ENCODE peak calls at places on chromosomes 6 and 20, in nine cellular contexts. K, B, J, E, D, Y, Q, F and X are unnamed samples.

GRCh38 chr20:4153661-4154238 is 138.4 kb upstream of the RNF24 start:
- DNase-seq in J (no peak), F (no peak), K (no peak), Y (no peak), D (no peak), Q (peak), B (no peak), E (no peak), X (no peak)

GRCh38 chr20:41151134-41151869 is 14.0 kb downstream of the PLCG1 start:
- DNase-seq in J (no peak), F (peak), B (no peak), E (no peak), K (no peak), D (no peak), Q (no peak), Y (no peak), X (no peak)

GRCh38 chr6:83518946-83519489 is 6.7 kb downstream of the PRSS35 start:
- DNase-seq in K (no peak), Q (no peak), Y (no peak), F (no peak), E (no peak), B (no peak), D (no peak), J (no peak), X (no peak)

GRCh38 chr6:158417760-158418098 is 105.5 kb downstream of the TULP4 start:
- DNase-seq in E (no peak), Y (no peak), D (no peak), K (no peak), J (no peak), Q (no peak), B (no peak), F (no peak), X (no peak)

GRCh38 chr6:166512567-166512966 is 73.9 kb downstream of the RAMACL start:
- DNase-seq in D (peak), B (no peak), F (no peak), Y (no peak), J (no peak), E (no peak), K (peak), Q (no peak), X (no peak)

GRCh38 chr6:137717074-137718073 is 149.7 kb upstream of the TNFAIP3 start:
- DNase-seq in E (no peak), J (no peak), D (no peak), Q (no peak), B (no peak), F (no peak), Y (no peak), K (peak), X (no peak)

GRCh38 chr6:29563435-29563834 is 3.9 kb upstream of the UBD start:
- DNase-seq in Q (no peak), E (no peak), B (no peak), J (no peak), F (no peak), K (no peak), D (no peak), Y (no peak), X (no peak)

GRCh38 chr6:33192105-33192646 is at the start of gene COL11A2:
- DNase-seq in D (no peak), B (no peak), J (no peak), Y (no peak), K (no peak), E (no peak), F (no peak), Q (no peak), X (no peak)

GRCh38 chr6:57089265-57089664 is 723 bp upstream of the ZNF451 start:
- DNase-seq in K (no peak), B (no peak), J (no peak), F (no peak), D (no peak), Q (no peak), Y (no peak), E (no peak), X (no peak)

GRCh38 chr20:62355527-62356142 is 11.5 kb downstream of the LAMA5 start:
- DNase-seq in Q (peak), K (no peak), D (no peak), J (no peak), E (peak), Y (no peak), F (peak), B (no peak), X (no peak)

GRCh38 chr6:121216928-121217327 is 117.4 kb downstream of the TBC1D32 start:
- DNase-seq in B (no peak), E (no peak), F (no peak), Q (no peak), J (no peak), K (no peak), D (no peak), Y (no peak), X (no peak)

GRCh38 chr6:11277275-11278206 is 45.1 kb upstream of the NEDD9 start:
- DNase-seq in Q (peak), E (no peak), D (no peak), F (peak), B (peak), Y (no peak), K (no peak), J (peak), X (no peak)

GRCh38 chr6:169845426-169846285 is 94.2 kb downstream of the ERMARD start:
- DNase-seq in D (no peak), F (no peak), B (no peak), J (no peak), K (peak), Q (no peak), Y (no peak), E (no peak), X (peak)

GRCh38 chr6:4351857-4352669 is 216.7 kb upstream of the ECI2 start:
- DNase-seq in K (no peak), D (peak), J (no peak), Y (peak), Q (peak), B (peak), F (no peak), E (peak), X (no peak)

GRCh38 chr6:51260003-51260402 is 441.3 kb downstream of the TFAP2B start:
- DNase-seq in B (no peak), K (no peak), E (no peak), D (no peak), Y (no peak), F (no peak), Q (no peak), J (no peak), X (no peak)

GRCh38 chr20:14235355-14235754 is 102.1 kb downstream of the FLRT3 start:
- DNase-seq in D (no peak), K (no peak), E (no peak), Y (no peak), Q (no peak), F (no peak), J (no peak), B (no peak), X (no peak)

GRCh38 chr6:97246842-97247241 is 36.2 kb downstream of the MMS22L start:
- DNase-seq in D (no peak), B (no peak), Y (no peak), F (no peak), E (no peak), Q (no peak), J (no peak), K (no peak), X (no peak)

GRCh38 chr6:11268978-11269377 is 36.5 kb upstream of the NEDD9 start:
- DNase-seq in F (no peak), K (no peak), B (no peak), J (no peak), D (no peak), E (no peak), Q (no peak), Y (no peak), X (no peak)

GRCh38 chr6:141259832-141260231 is 872.9 kb upstream of the GJE1 start:
- DNase-seq in E (no peak), Y (no peak), F (no peak), K (no peak), B (no peak), J (no peak), Q (no peak), D (no peak), X (no peak)

GRCh38 chr6:158863646-158864045 is 44.5 kb upstream of the EZR start:
- DNase-seq in Q (no peak), E (no peak), B (no peak), Y (no peak), D (no peak), J (no peak), F (no peak), K (no peak), X (no peak)

GRCh38 chr6:37624606-37625574 is 72.8 kb downstream of the MDGA1 start:
- DNase-seq in F (no peak), D (peak), K (peak), Q (peak), E (peak), Y (no peak), B (peak), J (no peak), X (peak)

GRCh38 chr6:34196833-34197195 is 39.9 kb upstream of the HMGA1 start:
- DNase-seq in Q (no peak), B (no peak), J (no peak), D (no peak), F (no peak), Y (no peak), K (no peak), E (no peak), X (no peak)

GRCh38 chr20:57399587-57400261 is 8.5 kb downstream of the RBM38 start:
- DNase-seq in J (peak), F (no peak), Y (no peak), K (peak), B (no peak), E (peak), Q (peak), D (peak), X (peak)

GRCh38 chr6:100470721-100471120 is 6.0 kb upstream of the SIM1 start:
- DNase-seq in D (no peak), J (no peak), Y (no peak), K (no peak), Q (no peak), E (no peak), B (no peak), F (no peak), X (no peak)

GRCh38 chr6:98054453-98054852 is 771.4 kb upstream of the MMS22L start:
- DNase-seq in D (no peak), B (no peak), E (no peak), J (no peak), Q (no peak), K (no peak), F (no peak), Y (no peak), X (no peak)

GRCh38 chr6:137571854-137572253 is 77.7 kb upstream of the OLIG3 start:
- DNase-seq in F (peak), D (peak), B (peak), Y (peak), Q (peak), J (no peak), E (no peak), K (peak), X (no peak)

GRCh38 chr6:119327810-119328209 is 21.8 kb downstream of the MAN1A1 start:
- DNase-seq in F (no peak), B (no peak), Q (no peak), J (no peak), K (no peak), Y (no peak), D (no peak), E (no peak), X (no peak)

GRCh38 chr6:18330548-18331066 is 56.5 kb upstream of the RNF144B start:
- DNase-seq in D (no peak), K (no peak), Y (no peak), F (no peak), Q (no peak), B (no peak), E (no peak), J (no peak), X (no peak)

GRCh38 chr20:50992336-50992732 is 30.6 kb downstream of the KCNG1 start:
- DNase-seq in Y (no peak), K (no peak), E (no peak), B (no peak), J (no peak), F (no peak), Q (no peak), D (no peak), X (no peak)

GRCh38 chr20:47070176-47070575 is 175.5 kb downstream of the EYA2 start:
- DNase-seq in E (no peak), F (no peak), Q (no peak), K (no peak), J (no peak), D (no peak), Y (no peak), B (no peak), X (no peak)

GRCh38 chr20:41456341-41456740 is 89.7 kb upstream of the EMILIN3 start:
- DNase-seq in Q (no peak), D (no peak), K (no peak), F (no peak), Y (no peak), B (no peak), E (no peak), J (no peak), X (no peak)

GRCh38 chr20:35773154-35773751 is 1.4 kb downstream of the PHF20 start:
- DNase-seq in Y (peak), Q (no peak), B (no peak), E (no peak), D (peak), J (peak), K (peak), F (no peak), X (no peak)

GRCh38 chr20:62860924-62861691 is 514 bp downstream of the TCFL5 start:
- DNase-seq in B (no peak), J (no peak), Q (peak), F (no peak), E (no peak), K (no peak), D (no peak), Y (no peak), X (no peak)

GRCh38 chr6:125749864-125750691 is 646 bp downstream of the HEY2 start:
- DNase-seq in D (peak), Y (no peak), E (peak), J (no peak), B (no peak), F (no peak), K (no peak), Q (peak), X (peak)

GRCh38 chr6:107805504-107805903 is 18.6 kb downstream of the SCML4 start:
- DNase-seq in E (no peak), J (no peak), D (no peak), Q (no peak), B (no peak), F (no peak), Y (no peak), K (no peak), X (no peak)

GRCh38 chr6:107806675-107807074 is 17.4 kb downstream of the SCML4 start:
- DNase-seq in Y (no peak), E (no peak), F (no peak), D (no peak), Q (peak), B (no peak), J (no peak), K (no peak), X (no peak)

GRCh38 chr6:107803957-107804356 is 20.2 kb downstream of the SCML4 start:
- DNase-seq in D (no peak), E (no peak), J (no peak), B (no peak), K (no peak), F (no peak), Q (no peak), Y (no peak), X (no peak)

GRCh38 chr6:107809966-107810365 is 14.1 kb downstream of the SCML4 start:
- DNase-seq in E (no peak), Q (no peak), J (no peak), B (no peak), D (no peak), K (no peak), Y (no peak), F (no peak), X (no peak)

DNA sequence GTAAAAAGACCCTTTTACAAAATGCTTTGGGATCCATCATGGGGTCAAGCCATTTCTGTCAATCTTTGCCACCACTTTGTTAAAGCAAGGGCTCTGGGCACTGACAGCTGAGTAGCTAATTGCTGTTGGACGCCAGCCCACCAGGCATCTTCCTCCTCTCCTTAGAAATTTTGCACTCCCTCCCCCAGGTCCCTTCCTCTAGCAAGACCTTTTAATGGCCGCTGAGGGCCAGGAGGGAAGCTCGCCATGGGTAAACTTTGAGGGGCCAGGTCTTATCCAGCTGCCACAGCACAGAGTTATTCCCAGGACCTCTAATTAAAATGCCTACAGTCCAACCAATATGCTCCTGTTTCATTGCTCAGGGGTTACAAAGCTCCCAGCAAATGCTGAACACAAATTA is 16.9 kb downstream of the SCML4 start:
- DNase-seq in E (no peak), B (no peak), K (no peak), F (no peak), J (no peak), Q (no peak), D (no peak), Y (no peak), X (no peak)
- TF ChIP-seq POLR2A in E (no peak), B (no peak), K (no peak), F (no peak), J (no peak), Q (no peak), D (no peak), Y (no peak), X (no peak)

GRCh38 chr6:44606976-44607375 is 219.5 kb downstream of the CDC5L start:
- DNase-seq in J (no peak), F (no peak), Q (no peak), D (no peak), E (no peak), B (no peak), Y (no peak), K (no peak), X (peak)

GRCh38 chr6:44609051-44609612 is 221.6 kb downstream of the CDC5L start:
- DNase-seq in Q (no peak), D (no peak), Y (no peak), J (no peak), B (no peak), E (no peak), K (no peak), F (no peak), X (no peak)

GRCh38 chr6:44606506-44606905 is 219.0 kb downstream of the CDC5L start:
- DNase-seq in E (no peak), Y (peak), B (no peak), K (no peak), J (no peak), Q (no peak), D (no peak), F (no peak), X (no peak)

GRCh38 chr6:44603044-44603686 is 215.7 kb downstream of the CDC5L start:
- DNase-seq in K (no peak), B (no peak), D (no peak), E (no peak), Y (no peak), Q (no peak), J (no peak), F (no peak), X (no peak)

GRCh38 chr6:44608175-44608574 is 220.7 kb downstream of the CDC5L start:
- DNase-seq in D (no peak), F (no peak), Q (no peak), Y (no peak), E (no peak), J (no peak), K (no peak), B (no peak), X (peak)
- TF ChIP-seq POLR2A in D (no peak), F (no peak), Q (no peak), Y (no peak), E (no peak), J (no peak), K (no peak), B (no peak), X (no peak)

DNA sequence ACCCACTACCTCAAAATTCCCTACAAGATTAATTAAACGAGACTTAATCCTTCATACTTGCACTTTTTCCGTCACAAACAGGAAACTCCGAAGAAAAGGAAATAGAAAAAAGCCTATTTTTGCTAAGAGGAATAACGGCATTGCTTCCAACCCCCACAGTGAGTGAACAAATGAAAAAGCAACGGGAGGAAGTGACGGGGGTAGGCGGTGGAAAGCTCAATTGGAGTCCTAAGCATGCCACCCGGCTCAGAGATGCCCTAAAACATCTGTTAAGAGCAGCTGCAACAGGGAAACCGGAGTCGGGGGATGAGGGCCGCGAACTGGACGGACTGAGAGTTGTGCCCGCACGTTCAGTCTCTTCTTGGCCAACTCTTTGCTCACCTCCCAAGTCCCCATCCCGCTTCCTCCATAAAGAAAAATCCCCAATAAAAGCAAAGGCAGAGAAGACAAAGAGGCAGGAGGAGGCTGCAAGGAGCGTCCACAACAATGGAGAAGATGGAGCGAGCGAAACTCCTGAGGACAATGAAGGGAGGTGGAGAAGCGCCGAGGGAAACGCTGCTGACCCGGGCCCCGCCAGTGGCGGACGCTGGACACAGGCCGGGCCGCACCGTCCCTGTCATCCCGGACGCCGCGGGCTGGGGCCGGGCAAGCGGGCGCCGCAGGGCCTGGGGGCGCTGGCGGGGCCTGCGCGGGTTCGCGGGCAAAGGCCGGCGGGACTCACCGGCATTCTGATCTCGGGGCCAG is 671 bp downstream of the SEC63 start:
- DNase-seq in K (peak), F (peak), E (peak), B (peak), D (peak), Q (peak), J (no peak), Y (peak), X (peak)
- TF ChIP-seq POLR2A in K (no peak), F (no peak), E (peak), B (no peak), D (no peak), Q (no peak), J (no peak), Y (no peak), X (no peak)

DNA sequence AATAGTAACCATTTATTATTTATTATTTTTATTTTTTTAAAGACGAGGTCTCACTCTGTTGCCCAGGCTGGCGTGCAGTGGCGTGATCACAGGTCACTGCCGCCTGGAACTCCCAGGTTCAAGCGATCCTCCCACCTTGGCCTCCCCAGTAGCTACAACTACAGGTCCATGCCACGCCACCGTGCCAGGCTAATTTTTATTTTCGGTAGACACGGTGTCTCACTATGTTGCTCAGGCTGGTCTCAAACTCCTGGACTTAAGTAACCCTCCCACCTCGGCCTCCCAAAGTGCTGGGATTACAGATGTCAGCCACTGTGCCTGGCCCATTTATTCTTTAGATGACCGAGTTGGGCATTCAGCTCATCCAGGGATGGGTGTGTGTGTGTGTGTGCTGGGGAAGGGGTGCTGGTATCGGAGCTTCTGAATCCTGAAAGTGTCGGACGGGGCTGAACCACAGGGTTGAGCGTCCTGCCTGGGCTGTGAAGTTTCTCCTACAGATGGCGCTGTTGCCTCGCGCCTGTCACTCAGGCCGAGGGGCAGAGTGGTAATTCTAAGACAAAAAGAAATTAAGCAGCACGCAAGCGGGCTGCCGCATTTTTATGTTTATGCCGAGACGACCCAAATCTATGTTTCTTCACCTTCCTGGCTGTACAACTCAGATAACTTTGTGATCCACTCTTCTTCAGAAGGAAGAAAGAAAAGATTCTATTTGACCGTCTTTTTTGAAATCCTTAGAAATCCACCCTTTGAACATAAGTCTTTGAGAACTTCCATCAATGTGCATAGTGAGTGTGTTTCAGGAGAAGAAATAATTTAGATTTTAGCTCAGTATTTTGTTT is 252.8 kb downstream of the CDH26 start:
- DNase-seq in D (peak), B (peak), J (no peak), Y (peak), Q (peak), F (peak), E (peak), K (no peak), X (peak)
- TF ChIP-seq POLR2A in D (no peak), B (no peak), J (no peak), Y (no peak), Q (no peak), F (no peak), E (no peak), K (no peak), X (no peak)

DNA sequence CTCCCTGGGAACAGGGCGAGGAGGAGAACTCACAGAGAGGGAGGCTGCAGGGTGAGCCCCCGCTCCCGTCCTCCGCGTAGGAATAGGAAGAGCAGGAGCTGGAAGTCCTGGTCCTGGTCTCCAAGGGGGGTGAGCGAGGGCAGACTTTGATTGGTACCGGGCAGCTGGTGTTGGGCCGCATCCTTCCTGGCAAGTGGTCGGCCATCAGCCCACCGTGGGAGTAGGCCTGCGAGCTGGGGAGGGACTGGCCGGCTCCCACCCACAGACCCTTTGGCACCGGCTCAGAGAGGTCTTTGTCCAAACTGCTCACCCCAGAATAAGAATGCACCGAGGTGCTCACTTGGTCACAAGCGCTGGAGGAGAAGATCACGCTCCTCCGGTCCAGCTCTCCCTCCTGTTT is 56.2 kb downstream of the GJA10 start:
- DNase-seq in K (no peak), B (no peak), F (no peak), D (no peak), Q (no peak), Y (no peak), J (no peak), E (no peak), X (no peak)
- TF ChIP-seq POLR2A in K (no peak), B (no peak), F (no peak), D (no peak), Q (no peak), Y (no peak), J (no peak), E (no peak), X (no peak)